ENCODE peak calls at places on chromosomes 4 and X, in four cellular contexts. E is GM23248, Y is H9, Q is OCI-LY7. W is an unnamed sample. For H4K20me1, the result is how much of the 10 kb centered on the place peaks cover.

GRCh38 chr4:121071640-121072037 is 696 bp downstream of the NDNF start:
- DNase-seq in Y (no peak), Q (no peak), E (no peak), W (no peak)

GRCh38 chr4:131093303-131093702 is 1997.4 kb downstream of the C4orf33 start:
- DNase-seq in Y (no peak), E (no peak), Q (no peak), W (no peak)

GRCh38 chr4:113561092-113561491 is 200.4 kb downstream of the CAMK2D start:
- DNase-seq in Q (no peak), Y (no peak), E (no peak), W (no peak)

GRCh38 chrX:97060019-97060418 is 176.3 kb downstream of the RPA4 start:
- DNase-seq in Y (peak), Q (no peak), E (no peak), W (peak)

GRCh38 chr4:169311643-169312365 is 41.0 kb upstream of the SH3RF1 start:
- DNase-seq in Q (peak), E (peak), Y (peak), W (peak)

GRCh38 chrX:12446342-12447075 is 308.2 kb downstream of the FRMPD4 start:
- DNase-seq in E (no peak), Y (no peak), Q (no peak), W (no peak)

GRCh38 chr4:153426207-153426886 is 39.8 kb upstream of the TMEM131L start:
- DNase-seq in Y (no peak), Q (peak), E (no peak), W (no peak)

GRCh38 chrX:137945470-137945869 is 379.5 kb downstream of the ZIC3 start:
- DNase-seq in Y (peak), E (no peak), Q (no peak), W (peak)

GRCh38 chrX:40310016-40310415 is 212.3 kb upstream of the BCOR start:
- DNase-seq in Q (no peak), Y (no peak), E (no peak), W (no peak)

GRCh38 chrX:153722704-153723350 is 1.4 kb downstream of the BCAP31 start:
- DNase-seq in Y (no peak), Q (no peak), E (peak), W (no peak)

GRCh38 chrX:10110984-10111363 is 45.8 kb upstream of the CLCN4 start:
- DNase-seq in Q (no peak), E (peak), Y (no peak), W (no peak)

GRCh38 chr4:145709843-145710242 is 29.9 kb downstream of the C4orf51 start:
- DNase-seq in E (peak), Q (no peak), Y (no peak), W (no peak)

GRCh38 chr4:159400782-159401712 is 298.2 kb downstream of the RAPGEF2 start:
- DNase-seq in E (peak), Q (no peak), Y (no peak), W (no peak)

GRCh38 chr4:123127865-123128264 is 205.5 kb upstream of the NUDT6 start:
- DNase-seq in E (no peak), Q (no peak), Y (no peak), W (no peak)

GRCh38 chr4:141132689-141133145 is 552 bp downstream of the RNF150 start:
- DNase-seq in E (peak), Q (no peak), Y (peak), W (peak)

GRCh38 chrX:126770179-126770578 is 49.4 kb upstream of the PRR32 start:
- DNase-seq in Q (peak), E (peak), Y (no peak), W (peak)

GRCh38 chr4:41613782-41614181 is 75.8 kb downstream of the LIMCH1 start:
- DNase-seq in Y (no peak), Q (no peak), E (peak), W (no peak)

GRCh38 chr4:105837037-105837436 is 58.2 kb upstream of the NPNT start:
- DNase-seq in Q (no peak), Y (no peak), E (no peak), W (no peak)

GRCh38 chr4:177380730-177381287 is 61.4 kb downstream of the AGA start:
- DNase-seq in Y (peak), E (no peak), Q (peak), W (peak)

GRCh38 chr4:113958766-113959540 is 20.5 kb downstream of the ARSJ start:
- DNase-seq in Y (no peak), Q (no peak), E (peak), W (no peak)

GRCh38 chrX:46860536-46860935 is 23.7 kb downstream of the RP2 start:
- DNase-seq in Y (no peak), Q (no peak), E (no peak), W (no peak)
- H4K20me1 ChIP-seq in Y (under half), Q (under half), E (under half), W (under half)

DNA sequence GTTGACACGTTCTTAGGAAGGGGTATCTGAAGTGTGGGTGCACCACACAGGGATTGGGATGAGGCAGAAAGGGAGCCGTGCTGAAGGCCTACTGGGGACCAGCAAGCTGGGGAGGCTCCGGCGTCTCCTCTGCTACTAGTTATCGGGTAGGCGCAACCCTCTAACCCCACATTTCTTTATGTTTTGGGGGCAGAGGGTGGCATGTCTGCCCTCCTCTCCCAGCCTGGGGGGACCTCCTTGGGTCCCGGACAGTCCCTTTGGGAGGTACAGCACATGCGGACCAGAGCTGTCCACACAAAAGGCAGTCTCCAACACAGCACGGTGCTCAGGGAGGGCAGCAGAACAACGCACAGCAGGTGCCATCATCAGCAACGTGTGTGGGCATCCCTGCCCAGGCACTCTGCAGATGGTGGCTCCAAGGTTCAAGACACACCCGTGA is 33.2 kb downstream of the WDR1 start:
- DNase-seq in Y (no peak), Q (no peak), E (no peak), W (no peak)
- H4K20me1 ChIP-seq in Y (under half), Q (under half), E (under half), W (under half)

GRCh38 chrX:109710181-109710580 is 22.9 kb downstream of the ACSL4 start:
- DNase-seq in E (no peak), Q (no peak), Y (no peak), W (no peak)
- H4K20me1 ChIP-seq in E (under half), Q (under half), Y (under half), W (under half)

DNA sequence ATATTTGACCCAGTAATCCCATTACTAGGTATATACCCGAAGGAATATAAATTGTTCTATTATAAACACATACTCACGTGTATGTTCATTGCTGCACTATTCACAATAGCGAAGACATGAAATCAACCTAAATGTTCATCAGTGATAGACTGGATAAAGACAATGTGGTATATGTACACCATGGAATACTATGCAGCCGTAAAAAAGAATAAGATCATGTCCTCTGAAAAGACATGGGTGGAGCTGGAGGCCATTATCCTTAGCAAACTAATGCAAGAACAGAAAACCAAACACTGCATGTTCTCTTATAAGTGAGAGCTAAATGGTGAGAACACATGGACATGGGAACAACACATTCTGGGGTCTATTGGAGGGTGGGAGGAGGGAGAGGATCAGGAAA is 36.5 kb downstream of the NUDT9 start:
- DNase-seq in Y (no peak), E (no peak), Q (no peak), W (no peak)
- H4K20me1 ChIP-seq in Y (under half), E (under half), Q (under half), W (under half)

GRCh38 chr4:182873726-182874125 is 43.5 kb downstream of the DCTD start:
- DNase-seq in Q (no peak), E (no peak), Y (no peak), W (no peak)
- H4K20me1 ChIP-seq in Q (under half), E (under half), Y (under half), W (under half)

GRCh38 chr4:7042697-7043464 is at the start of gene TADA2B:
- DNase-seq in Q (peak), E (peak), Y (peak), W (peak)
- H4K20me1 ChIP-seq in Q (under half), E (under half), Y (under half), W (under half)

GRCh38 chr4:1315838-1316536 is 26.3 kb downstream of the MAEA start:
- DNase-seq in Y (no peak), Q (peak), E (no peak), W (no peak)

GRCh38 chr4:1317177-1318045 is 27.7 kb downstream of the MAEA start:
- DNase-seq in E (no peak), Q (no peak), Y (peak), W (no peak)

GRCh38 chr4:1312821-1313640 is 23.3 kb downstream of the MAEA start:
- DNase-seq in Q (no peak), Y (no peak), E (no peak), W (no peak)

GRCh38 chr4:1316537-1317168 is 27.0 kb downstream of the MAEA start:
- DNase-seq in Q (no peak), Y (no peak), E (no peak), W (no peak)

GRCh38 chr4:1315306-1315705 is 25.6 kb downstream of the MAEA start:
- DNase-seq in Q (no peak), Y (peak), E (no peak), W (no peak)
- H4K20me1 ChIP-seq in Q (under half), Y (under half), E (under half), W (under half)

W was measured in GM23338.